ENCODE peak calls at places on chromosome X, in five cellular contexts. E is osteoblast, J is fibroblast of lung, T is bronchial epithelial cell, N is endodermal cell. I is an unnamed sample.

GRCh38 chrX:131072871-131073571 is 14.9 kb downstream of the ARHGAP36 start:
- DNase-seq in E (no peak), J (no peak), T (no peak), N (peak; percentile 67), I (no peak)

GRCh38 chrX:154441984-154442707 is 1.8 kb upstream of the FAM50A start:
- DNase-seq in E (peak; percentile 78), J (no peak), T (peak; percentile 58), N (no peak), I (no peak)

GRCh38 chrX:150536455-150537116 is 31.8 kb upstream of the MTM1 start:
- DNase-seq in E (no peak), J (no peak), T (no peak), N (no peak), I (no peak)

GRCh38 chrX:51747671-51748070 is 4.4 kb downstream of the GSPT2 start:
- DNase-seq in E (no peak), J (peak; percentile 23), T (no peak), N (no peak), I (no peak)

GRCh38 chrX:107551546-107551945 is 76.8 kb upstream of the PRPS1 start:
- DNase-seq in E (no peak), J (no peak), T (no peak), N (no peak), I (no peak)

GRCh38 chrX:103614999-103615398 is 7.2 kb downstream of the TCEAL3 start:
- DNase-seq in E (no peak), J (no peak), T (peak; percentile 56), N (no peak), I (no peak)

GRCh38 chrX:91331476-91331875 is 103.2 kb upstream of the PABPC5 start:
- DNase-seq in E (no peak), J (no peak), T (no peak), N (no peak), I (no peak)

GRCh38 chrX:46236411-46236810 is 308.8 kb downstream of the ZNF674 start:
- DNase-seq in E (no peak), J (no peak), T (no peak), N (no peak), I (no peak)

GRCh38 chrX:53445977-53446376 is 11.8 kb upstream of the HSD17B10 start:
- DNase-seq in E (peak; percentile 82), J (peak; percentile 15), T (no peak), N (peak; percentile 77), I (no peak)

GRCh38 chrX:51002160-51002632 is 91.7 kb downstream of the BMP15 start:
- DNase-seq in E (no peak), J (no peak), T (no peak), N (no peak), I (no peak)

GRCh38 chrX:17414839-17415238 is 39.8 kb downstream of the NHS start:
- DNase-seq in E (no peak), J (no peak), T (no peak), N (peak; percentile 79), I (no peak)

GRCh38 chrX:154411981-154412340 is 622 bp downstream of the TAFAZZIN start:
- DNase-seq in E (peak; percentile 90), J (peak; percentile 50), T (no peak), N (peak; percentile 87), I (peak; percentile 67)

GRCh38 chrX:136192839-136193414 is 45.6 kb downstream of the FHL1 start:
- DNase-seq in E (no peak), J (peak; percentile 81), T (no peak), N (no peak), I (no peak)
- TF ChIP-seq CTCF in E (no peak), J (no peak), T (no peak), N (no peak), I (no peak)

GRCh38 chrX:71283409-71284143 is at the start of gene NONO:
- DNase-seq in E (peak; percentile 88), J (peak; percentile 99), T (peak; percentile 92), N (peak; percentile 92), I (peak; percentile 92)
- TF ChIP-seq CTCF in E (peak; percentile 16), J (no peak), T (peak; percentile 30), N (peak; percentile 8), I (no peak)

GRCh38 chrX:30735839-30736238 is 82.6 kb downstream of the GK start:
- DNase-seq in E (peak; percentile 49), J (peak; percentile 22), T (peak; percentile 50), N (peak; percentile 90), I (peak; percentile 46)
- TF ChIP-seq CTCF in E (peak; percentile 71), J (peak; percentile 68), T (peak; percentile 73), N (peak; percentile 95), I (peak; percentile 68)

GRCh38 chrX:40152173-40152705 is 54.5 kb upstream of the BCOR start:
- DNase-seq in E (peak; percentile 94), J (no peak), T (no peak), N (peak; percentile 78), I (no peak)

GRCh38 chrX:40154229-40154852 is 56.6 kb upstream of the BCOR start:
- DNase-seq in E (peak; percentile 97), J (no peak), T (no peak), N (peak; percentile 85), I (no peak)

GRCh38 chrX:40152706-40153334 is 55.1 kb upstream of the BCOR start:
- DNase-seq in E (peak; percentile 97), J (no peak), T (no peak), N (peak; percentile 79), I (no peak)

GRCh38 chrX:40154853-40155616 is 57.3 kb upstream of the BCOR start:
- DNase-seq in E (peak; percentile 95), J (no peak), T (no peak), N (peak; percentile 89), I (no peak)

DNA sequence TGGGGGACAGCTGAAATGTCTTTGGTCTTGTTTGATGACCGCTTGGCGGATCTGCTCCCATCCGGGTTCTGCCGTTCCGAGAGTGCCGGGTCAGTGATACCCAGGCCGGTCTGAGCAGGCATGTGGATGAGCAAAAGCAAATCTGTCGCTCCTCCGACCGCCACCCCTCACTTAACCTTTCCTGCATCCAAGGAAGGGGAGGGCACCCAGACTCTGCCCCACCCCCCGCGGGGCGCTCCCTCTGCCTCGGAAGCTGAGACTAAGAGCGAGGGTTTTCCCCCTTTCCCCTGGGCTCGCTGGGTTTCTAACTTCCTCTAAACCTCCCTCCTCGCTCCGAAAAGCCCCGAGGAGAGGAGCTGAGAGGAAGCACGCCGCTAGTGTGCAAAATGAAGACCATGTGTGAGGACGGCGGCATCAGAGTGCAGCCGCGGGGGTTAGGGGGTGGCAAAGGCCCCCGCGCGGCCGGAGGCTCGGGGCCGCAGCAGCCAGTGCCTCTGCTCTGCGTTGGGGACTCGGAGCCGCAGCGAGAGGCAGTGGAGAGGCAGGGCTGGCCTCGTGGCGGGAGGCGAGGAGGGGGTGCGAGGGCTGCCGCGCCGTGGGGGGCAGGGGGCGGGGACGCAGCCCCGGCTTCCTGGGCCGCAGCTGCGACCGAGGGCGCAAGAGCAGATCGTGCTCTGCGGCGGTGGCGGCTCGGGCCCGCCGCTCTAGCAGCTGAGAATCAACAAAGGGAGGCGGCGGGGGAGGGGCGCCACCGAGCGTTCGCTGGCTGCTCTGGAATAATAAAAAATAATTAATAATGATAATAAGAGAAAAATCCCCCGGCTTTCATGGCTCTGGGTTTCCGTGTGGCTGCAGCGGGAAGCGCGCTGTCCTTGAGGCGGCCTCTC is 55.8 kb upstream of the BCOR start:
- DNase-seq in E (peak; percentile 92), J (no peak), T (no peak), N (peak; percentile 83), I (peak; percentile 68)
- TF ChIP-seq CTCF in E (no peak), J (no peak), T (peak; percentile 1), N (peak; percentile 37), I (no peak)

I was measured in CD14-positive monocyte.